ENCODE peak calls at places on chromosomes 1 and 21, in six cellular contexts. F is GM23248, U is transverse colon, Q is mammary epithelial cell, M is neuronal stem cell, N is left ventricle myocardium inferior. W is an unnamed sample.

GRCh38 chr1:232018512-232019340 is 392.1 kb downstream of the DISC1 start:
- DNase-seq in F (peak; percentile 5), U (no peak), Q (no peak), M (no peak), N (no peak), W (no peak)

GRCh38 chr1:168342572-168343280 is 62.0 kb downstream of the TBX19 start:
- DNase-seq in F (peak; percentile 94), U (peak; percentile 91), Q (peak; percentile 69), M (peak; percentile 69), N (peak; percentile 87), W (peak; percentile 58)

GRCh38 chr1:155833665-155834295 is 23.2 kb downstream of the GON4L start:
- DNase-seq in F (no peak), U (no peak), Q (no peak), M (no peak), N (no peak), W (no peak)

GRCh38 chr1:171988243-171988642 is 146.9 kb downstream of the DNM3 start:
- DNase-seq in F (no peak), U (no peak), Q (no peak), M (no peak), N (no peak), W (no peak)

GRCh38 chr1:167820684-167821355 is 93.1 kb downstream of the ADCY10 start:
- DNase-seq in F (no peak), U (no peak), Q (peak; percentile 44), M (no peak), N (no peak), W (no peak)

GRCh38 chr1:57188169-57188568 is 222.4 kb upstream of the C8B start:
- DNase-seq in F (peak; percentile 43), U (no peak), Q (peak; percentile 7), M (no peak), N (no peak), W (no peak)

GRCh38 chr21:26528882-26529281 is 44.2 kb downstream of the CYYR1 start:
- DNase-seq in F (no peak), U (no peak), Q (peak; percentile 8), M (no peak), N (no peak), W (no peak)

GRCh38 chr1:23556661-23557470 is 2.4 kb downstream of the ID3 start:
- DNase-seq in F (peak; percentile 81), U (peak; percentile 64), Q (peak; percentile 80), M (no peak), N (no peak), W (no peak)

GRCh38 chr1:77605246-77606026 is 77.0 kb downstream of the ZZZ3 start:
- DNase-seq in F (peak; percentile 31), U (peak; percentile 56), Q (peak; percentile 82), M (no peak), N (peak; percentile 62), W (peak; percentile 10)

GRCh38 chr21:42749226-42749625 is 95.8 kb downstream of the PDE9A start:
- DNase-seq in F (no peak), U (no peak), Q (no peak), M (no peak), N (no peak), W (no peak)

GRCh38 chr1:79760521-79760920 is 754.0 kb upstream of the ADGRL4 start:
- DNase-seq in F (no peak), U (no peak), Q (no peak), M (no peak), N (no peak), W (no peak)

GRCh38 chr1:241167121-241167619 is 189.8 kb downstream of the RGS7 start:
- DNase-seq in F (no peak), U (no peak), Q (no peak), M (no peak), N (no peak), W (no peak)

DNA sequence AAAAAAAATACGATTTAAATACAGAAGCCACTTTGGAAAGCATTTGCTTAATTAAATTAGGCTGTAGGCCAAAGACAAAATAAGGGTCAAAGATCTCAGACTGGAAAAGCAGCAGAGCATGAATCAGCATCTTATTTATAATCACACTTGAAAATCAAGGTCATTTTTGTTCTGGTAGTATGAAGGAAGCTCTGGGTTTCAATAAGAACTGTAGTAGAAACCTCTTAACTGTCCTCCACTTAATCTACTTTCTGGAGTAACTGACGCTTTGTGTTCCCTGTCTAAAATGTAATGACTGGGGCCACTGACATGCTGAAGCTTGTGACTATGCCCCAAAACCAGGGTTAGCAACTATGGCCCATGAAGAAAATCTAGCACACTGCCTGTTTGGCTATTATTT is 450.7 kb upstream of the ZP4 start:
- DNase-seq in F (no peak), U (no peak), Q (no peak), M (no peak), N (no peak), W (no peak)
- H3K27ac ChIP-seq in F (no peak overlapping the region), U (no peak overlapping the region), Q (no peak overlapping the region), M (no peak overlapping the region), N (no peak overlapping the region), W (no peak overlapping the region)

DNA sequence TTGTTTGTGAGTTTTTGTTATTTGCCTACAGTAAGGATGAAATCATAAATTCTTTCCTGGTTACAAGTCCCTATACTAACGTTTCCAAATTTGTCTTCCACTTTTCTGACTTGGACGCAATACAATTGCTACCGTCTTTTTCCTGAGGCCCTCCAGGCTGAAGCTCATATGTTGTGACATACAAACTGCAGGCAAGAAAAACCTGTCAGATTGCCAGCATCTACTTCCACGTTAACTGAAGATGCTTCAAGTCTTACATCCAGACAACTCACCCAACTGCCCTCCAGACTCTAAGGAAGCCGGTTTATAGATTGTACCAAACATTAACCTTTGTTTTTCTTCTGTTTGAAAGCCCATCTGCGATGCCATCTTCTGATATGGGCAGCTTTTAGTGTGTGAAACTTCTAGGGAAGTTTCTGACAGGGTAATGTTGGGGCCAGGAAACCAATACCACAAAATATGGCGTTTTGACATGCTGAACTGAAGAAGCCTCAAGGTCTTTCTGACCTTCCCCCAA is 21.4 kb upstream of the RNF11 start:
- DNase-seq in F (peak; percentile 92), U (no peak), Q (peak; percentile 23), M (no peak), N (no peak), W (no peak)
- H3K27ac ChIP-seq in F (peak overlapping the region; percentile 68), U (no peak overlapping the region), Q (no peak overlapping the region), M (no peak overlapping the region), N (no peak overlapping the region), W (no peak overlapping the region)

DNA sequence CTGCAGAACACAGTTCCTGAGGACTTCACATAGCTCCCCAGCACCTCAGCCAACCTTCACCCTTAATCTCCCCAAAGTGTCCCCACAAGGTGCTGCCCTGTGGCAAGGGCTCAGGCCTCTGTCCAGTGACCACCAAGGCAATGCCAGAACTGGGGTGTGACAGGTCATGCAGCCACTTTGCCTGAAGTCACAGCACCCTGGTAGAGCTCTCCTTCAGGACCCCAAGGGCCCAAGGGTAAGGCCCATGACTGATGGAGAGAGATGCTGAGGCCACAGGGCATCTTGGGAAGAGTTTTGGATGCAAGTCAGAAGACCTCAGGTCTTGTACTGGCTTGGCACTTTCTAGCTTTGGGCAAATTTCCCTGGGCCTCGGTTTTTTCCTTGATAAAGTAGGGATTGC is 783 bp upstream of the FCMR start:
- DNase-seq in F (no peak), U (no peak), Q (no peak), M (no peak), N (no peak), W (no peak)
- H3K27ac ChIP-seq in F (no peak overlapping the region), U (peak overlapping the region; percentile 63), Q (no peak overlapping the region), M (no peak overlapping the region), N (no peak overlapping the region), W (no peak overlapping the region)

DNA sequence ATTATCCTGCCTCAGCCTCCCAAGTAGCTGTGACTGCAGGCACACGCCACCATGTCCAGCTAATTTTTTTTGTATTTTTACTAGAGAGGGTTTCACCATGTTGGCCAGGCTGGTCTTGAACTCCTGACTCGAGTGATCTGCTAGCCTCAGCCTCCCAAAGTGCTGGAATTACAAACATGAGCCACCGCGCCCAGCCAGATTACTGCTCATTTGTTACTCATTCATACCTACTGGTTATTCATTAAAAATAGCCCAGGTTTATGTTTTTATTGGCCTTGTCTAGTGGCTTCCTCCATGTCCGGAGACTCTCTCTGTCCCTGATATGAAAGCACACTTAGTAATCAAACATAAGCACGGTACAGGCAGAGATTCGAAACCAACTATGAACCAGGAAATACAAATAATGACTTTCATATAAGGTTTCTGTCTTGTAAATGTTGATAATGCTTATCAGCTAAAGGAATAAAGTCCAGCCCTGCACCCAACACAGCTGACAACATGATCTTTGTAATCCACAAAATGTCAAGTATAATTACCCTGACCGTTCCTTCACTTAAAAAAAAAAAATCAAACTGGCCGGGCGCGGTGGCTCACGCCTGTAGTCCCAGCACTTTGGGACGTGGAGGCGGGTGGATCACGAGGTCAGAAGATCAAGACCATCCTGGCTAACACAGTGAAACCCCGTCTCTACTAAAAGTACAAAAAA is 50.4 kb upstream of the CXADR start:
- DNase-seq in F (no peak), U (peak; percentile 83), Q (no peak), M (no peak), N (no peak), W (no peak)
- H3K27ac ChIP-seq in F (peak overlapping the region; percentile 58), U (peak overlapping the region; percentile 73), Q (no peak overlapping the region), M (no peak overlapping the region), N (peak overlapping the region; percentile 84), W (no peak overlapping the region)

DNA sequence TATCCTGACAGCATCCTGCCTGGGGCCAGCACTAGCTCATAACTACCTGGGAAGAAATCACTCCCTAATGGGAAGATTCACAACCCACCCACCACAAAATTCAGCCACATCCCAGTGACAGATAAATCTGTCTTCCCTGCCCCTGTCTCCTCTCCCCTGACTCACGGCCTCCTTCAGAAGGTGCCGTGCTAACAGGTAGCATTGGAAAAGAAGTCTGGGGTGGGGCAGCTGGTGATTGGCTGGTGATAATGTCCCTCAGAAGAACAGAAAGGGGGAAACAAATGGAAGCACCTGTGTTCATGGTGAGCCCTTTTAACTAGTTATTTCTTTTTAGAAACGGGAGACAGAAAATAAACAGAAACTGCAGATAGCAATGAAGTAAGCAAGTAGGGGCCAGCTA is 29.1 kb downstream of the ITPKB start:
- DNase-seq in F (no peak), U (no peak), Q (no peak), M (no peak), N (no peak), W (no peak)
- H3K27ac ChIP-seq in F (no peak overlapping the region), U (peak overlapping the region; percentile 80), Q (no peak overlapping the region), M (no peak overlapping the region), N (peak overlapping the region; percentile 80), W (peak overlapping the region; percentile 91)

GRCh38 chr1:17292299-17293198 is 15.4 kb upstream of the PADI4 start:
- DNase-seq in F (no peak), U (no peak), Q (peak; percentile 77), M (no peak), N (no peak), W (no peak)
- H3K27ac ChIP-seq in F (no peak overlapping the region), U (no peak overlapping the region), Q (no peak overlapping the region), M (no peak overlapping the region), N (no peak overlapping the region), W (no peak overlapping the region)

GRCh38 chr1:152888126-152888525 is 10.0 kb downstream of the SMCP start:
- DNase-seq in F (no peak), U (no peak), Q (peak; percentile 37), M (no peak), N (no peak), W (no peak)
- H3K27ac ChIP-seq in F (no peak overlapping the region), U (no peak overlapping the region), Q (no peak overlapping the region), M (no peak overlapping the region), N (no peak overlapping the region), W (no peak overlapping the region)

DNA sequence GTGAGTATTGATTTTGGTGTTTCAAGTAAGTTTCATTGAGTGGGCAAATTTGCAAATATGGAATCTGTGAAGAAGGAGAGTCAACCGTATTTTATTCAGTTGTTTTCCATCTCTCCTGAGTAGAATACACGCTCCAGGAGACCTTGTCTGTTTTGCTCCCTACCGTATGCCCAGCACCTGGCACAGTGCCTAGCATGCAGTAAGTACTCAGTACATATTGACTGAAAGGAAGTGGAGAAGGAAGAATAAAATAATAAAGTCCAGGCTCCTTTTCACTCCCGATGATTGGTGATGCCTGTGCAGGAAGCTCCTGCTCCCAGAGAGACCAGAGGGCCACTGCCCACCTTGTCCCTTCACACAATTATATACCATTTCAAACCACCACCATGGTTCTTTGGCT is 59.4 kb upstream of the NEK2 start:
- DNase-seq in F (no peak), U (peak; percentile 75), Q (no peak), M (no peak), N (no peak), W (no peak)
- H3K27ac ChIP-seq in F (no peak overlapping the region), U (no peak overlapping the region), Q (no peak overlapping the region), M (no peak overlapping the region), N (no peak overlapping the region), W (peak overlapping the region; percentile 96)